ENCODE peak calls at places on chromosome 1, in five cellular contexts. One of them, this sample, is unnamed.

GRCh38 chr1:38785285-38786039 is 74.1 kb downstream of the RRAGC start:
- DNase-seq in T-helper 1 cell: no peak
- DNase-seq in heart left ventricle: no peak
- DNase-seq in endothelial cell of umbilical vein: no peak
- DNase-seq in HCEC 1CT: no peak
- DNase-seq in this sample: no peak

GRCh38 chr1:164821648-164822047 is 262.7 kb downstream of the PBX1 start:
- DNase-seq in T-helper 1 cell: no peak
- DNase-seq in heart left ventricle: no peak
- DNase-seq in endothelial cell of umbilical vein: no peak
- DNase-seq in HCEC 1CT: no peak
- DNase-seq in this sample: no peak

GRCh38 chr1:182567629-182568028 is 21.4 kb downstream of the RNASEL start:
- DNase-seq in T-helper 1 cell: no peak
- DNase-seq in heart left ventricle: no peak
- DNase-seq in endothelial cell of umbilical vein: no peak
- DNase-seq in HCEC 1CT: no peak
- DNase-seq in this sample: no peak

GRCh38 chr1:71796044-71796443 is 486.3 kb downstream of the NEGR1 start:
- DNase-seq in T-helper 1 cell: no peak
- DNase-seq in heart left ventricle: no peak
- DNase-seq in endothelial cell of umbilical vein: no peak
- DNase-seq in HCEC 1CT: no peak
- DNase-seq in this sample: no peak

GRCh38 chr1:40944326-40944725 is 35.2 kb upstream of the CTPS1 start:
- DNase-seq in T-helper 1 cell: no peak
- DNase-seq in heart left ventricle: no peak
- DNase-seq in endothelial cell of umbilical vein: peak; percentile 68
- DNase-seq in HCEC 1CT: peak; percentile 68
- DNase-seq in this sample: no peak

GRCh38 chr1:35886606-35887431 is 3.8 kb downstream of the AGO1 start:
- DNase-seq in T-helper 1 cell: no peak
- DNase-seq in heart left ventricle: no peak
- DNase-seq in endothelial cell of umbilical vein: peak; percentile 44
- DNase-seq in HCEC 1CT: no peak
- DNase-seq in this sample: peak; percentile 80

GRCh38 chr1:223413216-223413615 is 20.0 kb downstream of the CCDC185 start:
- DNase-seq in T-helper 1 cell: no peak
- DNase-seq in heart left ventricle: no peak
- DNase-seq in endothelial cell of umbilical vein: no peak
- DNase-seq in HCEC 1CT: no peak
- DNase-seq in this sample: no peak

GRCh38 chr1:3657096-3657475 is 4.8 kb downstream of the TP73 start:
- DNase-seq in T-helper 1 cell: no peak
- DNase-seq in heart left ventricle: peak; percentile 6
- DNase-seq in endothelial cell of umbilical vein: no peak
- DNase-seq in HCEC 1CT: no peak
- DNase-seq in this sample: no peak

GRCh38 chr1:25906644-25907300 is 553 bp upstream of the STMN1 start:
- DNase-seq in T-helper 1 cell: peak; percentile 18
- DNase-seq in heart left ventricle: no peak
- DNase-seq in endothelial cell of umbilical vein: no peak
- DNase-seq in HCEC 1CT: no peak
- DNase-seq in this sample: peak; percentile 98

GRCh38 chr1:6330410-6330827 is 63.1 kb downstream of the ACOT7 start:
- DNase-seq in T-helper 1 cell: no peak
- DNase-seq in heart left ventricle: no peak
- DNase-seq in endothelial cell of umbilical vein: no peak
- DNase-seq in HCEC 1CT: no peak
- DNase-seq in this sample: no peak

GRCh38 chr1:36419158-36419557 is 21.4 kb upstream of the LSM10 start:
- DNase-seq in T-helper 1 cell: no peak
- DNase-seq in heart left ventricle: no peak
- DNase-seq in endothelial cell of umbilical vein: no peak
- DNase-seq in HCEC 1CT: no peak
- DNase-seq in this sample: no peak

GRCh38 chr1:91440845-91441244 is 36.2 kb upstream of the HFM1 start:
- DNase-seq in T-helper 1 cell: no peak
- DNase-seq in heart left ventricle: no peak
- DNase-seq in endothelial cell of umbilical vein: peak; percentile 12
- DNase-seq in HCEC 1CT: peak; percentile 20
- DNase-seq in this sample: peak; percentile 32

GRCh38 chr1:32362474-32363313 is at the start of the genes FAM229A and TSSK3:
- DNase-seq in T-helper 1 cell: no peak
- DNase-seq in heart left ventricle: peak; percentile 20
- DNase-seq in endothelial cell of umbilical vein: no peak
- DNase-seq in HCEC 1CT: no peak
- DNase-seq in this sample: no peak

GRCh38 chr1:3312894-3313578 is 141.4 kb upstream of the ARHGEF16 start:
- DNase-seq in T-helper 1 cell: no peak
- DNase-seq in heart left ventricle: peak; percentile 98
- DNase-seq in endothelial cell of umbilical vein: peak; percentile 78
- DNase-seq in HCEC 1CT: peak; percentile 84
- DNase-seq in this sample: peak; percentile 11

GRCh38 chr1:906532-907420 is 16.9 kb upstream of the SAMD11 start:
- DNase-seq in T-helper 1 cell: no peak
- DNase-seq in heart left ventricle: peak; percentile 26
- DNase-seq in endothelial cell of umbilical vein: no peak
- DNase-seq in HCEC 1CT: peak; percentile 23
- DNase-seq in this sample: no peak

GRCh38 chr1:160874935-160875334 is 10.0 kb downstream of the ITLN1 start:
- DNase-seq in T-helper 1 cell: no peak
- DNase-seq in heart left ventricle: no peak
- DNase-seq in endothelial cell of umbilical vein: no peak
- DNase-seq in HCEC 1CT: no peak
- DNase-seq in this sample: no peak

GRCh38 chr1:85577421-85578320 is 2.9 kb upstream of the CCN1 start:
- DNase-seq in T-helper 1 cell: no peak
- DNase-seq in heart left ventricle: peak; percentile 53
- DNase-seq in endothelial cell of umbilical vein: peak; percentile 74
- DNase-seq in HCEC 1CT: peak; percentile 88
- DNase-seq in this sample: peak; percentile 57

GRCh38 chr1:6261615-6261995 is 707 bp upstream of the GPR153 start:
- DNase-seq in T-helper 1 cell: no peak
- DNase-seq in heart left ventricle: no peak
- DNase-seq in endothelial cell of umbilical vein: no peak
- DNase-seq in HCEC 1CT: no peak
- DNase-seq in this sample: peak; percentile 90

GRCh38 chr1:108107658-108108057 is 92.5 kb downstream of the SLC25A24 start:
- DNase-seq in T-helper 1 cell: no peak
- DNase-seq in heart left ventricle: no peak
- DNase-seq in endothelial cell of umbilical vein: no peak
- DNase-seq in HCEC 1CT: peak; percentile 19
- DNase-seq in this sample: no peak

GRCh38 chr1:17545354-17545753 is 5.9 kb downstream of the ARHGEF10L start:
- DNase-seq in T-helper 1 cell: no peak
- DNase-seq in heart left ventricle: no peak
- DNase-seq in endothelial cell of umbilical vein: no peak
- DNase-seq in HCEC 1CT: peak; percentile 70
- DNase-seq in this sample: no peak

GRCh38 chr1:3032970-3033794 is 11.9 kb downstream of the ACTRT2 start:
- DNase-seq in T-helper 1 cell: no peak
- DNase-seq in heart left ventricle: no peak
- DNase-seq in endothelial cell of umbilical vein: no peak
- DNase-seq in HCEC 1CT: no peak
- DNase-seq in this sample: no peak

This sample was measured in NCI-H82.